ENCODE peak calls at places on chromosomes 6 and 20, in five cellular contexts. Q is H9, O is mesendoderm, N is neuronal stem cell, A is IMR-90. J is an unnamed sample.

GRCh38 chr6:108944707-108945685 is 96.8 kb downstream of the ARMC2 start:
- DNase-seq in Q (no peak), O (no peak), N (no peak), A (peak), J (no peak)

GRCh38 chr6:13237318-13237717 is 91.0 kb downstream of the TBC1D7 start:
- DNase-seq in Q (no peak), O (no peak), N (no peak), A (no peak), J (no peak)

GRCh38 chr6:149318581-149319286 is 1.2 kb downstream of the TAB2 start:
- DNase-seq in Q (no peak), O (peak), N (no peak), A (no peak), J (no peak)

GRCh38 chr6:52136055-52136454 is 48.6 kb upstream of the PKHD1 start:
- DNase-seq in Q (no peak), O (no peak), N (no peak), A (no peak), J (no peak)

GRCh38 chr6:117495873-117496272 is 13.4 kb downstream of the DCBLD1 start:
- DNase-seq in Q (no peak), O (no peak), N (no peak), A (peak), J (no peak)

GRCh38 chr20:4545526-4545925 is 176.2 kb upstream of the PRND start:
- DNase-seq in Q (no peak), O (no peak), N (no peak), A (peak), J (no peak)

GRCh38 chr20:64151634-64152530 is 12.4 kb upstream of the MYT1 start:
- DNase-seq in Q (no peak), O (no peak), N (no peak), A (peak), J (no peak)

GRCh38 chr6:107491059-107491609 is 1.2 kb downstream of the SOBP start:
- DNase-seq in Q (peak), O (peak), N (peak), A (peak), J (peak)

GRCh38 chr20:79565-79964 is 7.9 kb upstream of the DEFB125 start:
- DNase-seq in Q (no peak), O (no peak), N (no peak), A (no peak), J (no peak)

GRCh38 chr20:16974855-16975162 is 226.7 kb downstream of the OTOR start:
- DNase-seq in Q (no peak), O (no peak), N (no peak), A (no peak), J (no peak)

GRCh38 chr6:37695273-37695672 is 2.4 kb downstream of the MDGA1 start:
- DNase-seq in Q (no peak), O (no peak), N (no peak), A (no peak), J (no peak)

GRCh38 chr6:11931296-11932035 is 80.6 kb upstream of the HIVEP1 start:
- DNase-seq in Q (no peak), O (no peak), N (no peak), A (no peak), J (no peak)

GRCh38 chr6:149170564-149171452 is 146.7 kb upstream of the TAB2 start:
- DNase-seq in Q (no peak), O (no peak), N (no peak), A (no peak), J (no peak)

GRCh38 chr6:72553531-72554202 is 68.2 kb upstream of the KCNQ5 start:
- DNase-seq in Q (no peak), O (peak), N (no peak), A (peak), J (no peak)

GRCh38 chr6:168165373-168165772 is 86.4 kb upstream of the FRMD1 start:
- DNase-seq in Q (no peak), O (no peak), N (no peak), A (no peak), J (no peak)

GRCh38 chr6:13987400-13987865 is 62.7 kb downstream of the RNF182 start:
- DNase-seq in Q (no peak), O (no peak), N (no peak), A (no peak), J (no peak)

GRCh38 chr20:40897177-40897700 is 131.4 kb upstream of the TOP1 start:
- DNase-seq in Q (no peak), O (no peak), N (no peak), A (peak), J (no peak)

GRCh38 chr6:27757307-27757706 is 154.9 kb downstream of the OR2B2 start:
- DNase-seq in Q (peak), O (peak), N (no peak), A (no peak), J (peak)

GRCh38 chr6:66054967-66055366 is 347.9 kb upstream of the EYS start:
- DNase-seq in Q (no peak), O (no peak), N (no peak), A (no peak), J (no peak)

GRCh38 chr20:57409672-57410397 is 18.6 kb downstream of the RBM38 start:
- DNase-seq in Q (no peak), O (no peak), N (no peak), A (no peak), J (no peak)

GRCh38 chr20:2603816-2604505 is 48.5 kb upstream of the NOP56 start:
- DNase-seq in Q (no peak), O (no peak), N (no peak), A (no peak), J (no peak)

GRCh38 chr6:51513891-51514290 is 573.5 kb downstream of the PKHD1 start:
- DNase-seq in Q (no peak), O (no peak), N (peak), A (no peak), J (no peak)

GRCh38 chr6:41488392-41489129 is 57.6 kb upstream of the FOXP4 start:
- DNase-seq in Q (peak), O (peak), N (peak), A (peak), J (no peak)

GRCh38 chr6:123430966-123431365 is 205.8 kb downstream of the TRDN start:
- DNase-seq in Q (no peak), O (no peak), N (no peak), A (no peak), J (no peak)

GRCh38 chr6:21033575-21034026 is 499.3 kb downstream of the CDKAL1 start:
- DNase-seq in Q (no peak), O (peak), N (no peak), A (peak), J (no peak)

GRCh38 chr20:41989935-41990635 is 371.9 kb upstream of the CHD6 start:
- DNase-seq in Q (no peak), O (no peak), N (peak), A (no peak), J (no peak)

GRCh38 chr6:158270389-158271127 is 41.7 kb upstream of the TULP4 start:
- DNase-seq in Q (no peak), O (no peak), N (no peak), A (no peak), J (no peak)

GRCh38 chr6:158269657-158270056 is 42.6 kb upstream of the TULP4 start:
- DNase-seq in Q (no peak), O (no peak), N (no peak), A (no peak), J (no peak)

GRCh38 chr6:158278015-158278414 is 34.2 kb upstream of the TULP4 start:
- DNase-seq in Q (no peak), O (no peak), N (no peak), A (no peak), J (no peak)

GRCh38 chr6:158268361-158269147 is 43.7 kb upstream of the TULP4 start:
- DNase-seq in Q (no peak), O (no peak), N (no peak), A (no peak), J (no peak)

DNA sequence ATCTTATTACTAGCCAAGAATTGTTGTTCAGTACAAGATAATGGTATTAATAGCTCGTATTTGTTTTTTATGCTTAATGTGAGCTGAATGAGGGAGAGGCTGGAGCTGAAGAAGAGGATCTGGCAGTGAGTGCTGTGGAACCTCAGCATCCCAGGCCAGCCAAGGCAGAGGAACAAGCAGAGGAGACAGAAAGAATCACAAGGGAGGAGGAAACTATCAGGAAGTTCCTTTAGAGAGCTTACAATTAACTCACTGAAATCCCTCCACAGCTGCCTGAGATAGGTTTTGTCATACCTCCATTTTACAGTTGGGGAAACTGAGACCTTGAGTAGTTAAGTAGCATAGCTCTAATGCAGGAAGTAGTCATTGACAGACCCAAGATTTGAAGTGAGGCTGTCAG is 39.9 kb upstream of the TULP4 start:
- DNase-seq in Q (no peak), O (no peak), N (no peak), A (no peak), J (no peak)
- H4K8ac ChIP-seq in Q (no peak), O (no peak), N (no peak), A (no peak), J (no peak)

DNA sequence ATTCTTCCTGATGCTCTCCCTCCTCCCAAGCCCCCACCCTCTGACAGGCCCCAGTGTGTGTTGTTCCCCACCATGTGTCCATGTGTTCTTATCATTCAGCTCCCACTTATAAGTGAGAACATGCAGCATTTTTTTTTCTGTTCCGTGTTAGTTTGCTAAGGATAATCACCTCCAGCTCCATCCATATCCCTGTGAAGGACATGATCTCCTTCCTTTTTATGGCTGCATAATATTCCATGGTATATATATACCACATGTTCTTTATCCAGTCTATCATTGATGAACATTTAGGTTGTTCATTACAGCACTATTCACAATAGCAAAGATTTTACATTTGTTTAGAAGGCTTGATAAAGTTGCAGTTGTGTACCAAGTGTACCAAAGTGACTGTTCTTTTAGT is 57.9 kb downstream of the KCNS1 start:
- DNase-seq in Q (no peak), O (no peak), N (no peak), A (no peak), J (no peak)
- H2BK5ac ChIP-seq in Q (no peak), O (no peak), N (no peak), A (no peak), J (no peak)

GRCh38 chr6:44217332-44218143 is 812 bp downstream of the MYMX start:
- DNase-seq in Q (peak), O (peak), N (no peak), A (peak), J (peak)
- H4K8ac ChIP-seq in Q (no peak), O (no peak), N (peak), A (no peak), J (no peak)

DNA sequence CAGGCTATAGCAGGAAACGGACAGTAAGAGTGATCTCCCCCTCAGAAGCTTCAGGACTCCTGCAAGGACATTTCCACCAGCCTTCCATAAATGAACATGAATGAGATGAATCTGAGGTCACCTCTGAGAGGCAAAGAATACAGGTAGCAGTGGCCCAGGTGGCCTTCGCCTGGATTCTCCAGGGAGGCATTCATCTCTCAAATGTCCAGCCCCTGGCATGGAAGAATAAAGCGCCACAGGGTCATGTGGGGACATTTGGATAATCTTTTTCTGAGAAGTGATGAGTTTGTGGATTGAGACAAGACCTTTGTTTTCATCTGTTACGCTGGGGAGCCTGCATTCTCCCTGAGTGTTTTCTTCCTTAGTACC is 2.9 kb downstream of the GMPR start:
- DNase-seq in Q (no peak), O (no peak), N (no peak), A (no peak), J (no peak)
- H2BK5ac ChIP-seq in Q (no peak), O (no peak), N (no peak), A (no peak), J (no peak)

GRCh38 chr6:35483490-35483889 is 13.4 kb downstream of the TEAD3 start:
- DNase-seq in Q (no peak), O (no peak), N (no peak), A (no peak), J (no peak)

GRCh38 chr6:35485402-35485877 is 11.4 kb downstream of the TEAD3 start:
- DNase-seq in Q (peak), O (peak), N (peak), A (no peak), J (no peak)

GRCh38 chr6:35484921-35485392 is 11.9 kb downstream of the TEAD3 start:
- DNase-seq in Q (peak), O (peak), N (no peak), A (peak), J (no peak)

GRCh38 chr6:35483062-35483461 is 13.8 kb downstream of the TEAD3 start:
- DNase-seq in Q (no peak), O (no peak), N (no peak), A (no peak), J (no peak)

GRCh38 chr6:35483892-35484645 is 12.8 kb downstream of the TEAD3 start:
- DNase-seq in Q (no peak), O (no peak), N (no peak), A (no peak), J (no peak)
- H4K8ac ChIP-seq in Q (no peak), O (no peak), N (no peak), A (peak), J (no peak)

GRCh38 chr6:56456785-56457184 is 185.9 kb downstream of the DST start:
- DNase-seq in Q (no peak), O (no peak), N (no peak), A (no peak), J (no peak)

GRCh38 chr6:56448056-56448455 is 194.6 kb downstream of the DST start:
- DNase-seq in Q (no peak), O (no peak), N (no peak), A (no peak), J (no peak)

GRCh38 chr6:56450376-56450775 is 192.3 kb downstream of the DST start:
- DNase-seq in Q (no peak), O (no peak), N (no peak), A (no peak), J (no peak)

GRCh38 chr6:56445818-56446217 is 196.9 kb downstream of the DST start:
- DNase-seq in Q (no peak), O (no peak), N (no peak), A (no peak), J (no peak)

DNA sequence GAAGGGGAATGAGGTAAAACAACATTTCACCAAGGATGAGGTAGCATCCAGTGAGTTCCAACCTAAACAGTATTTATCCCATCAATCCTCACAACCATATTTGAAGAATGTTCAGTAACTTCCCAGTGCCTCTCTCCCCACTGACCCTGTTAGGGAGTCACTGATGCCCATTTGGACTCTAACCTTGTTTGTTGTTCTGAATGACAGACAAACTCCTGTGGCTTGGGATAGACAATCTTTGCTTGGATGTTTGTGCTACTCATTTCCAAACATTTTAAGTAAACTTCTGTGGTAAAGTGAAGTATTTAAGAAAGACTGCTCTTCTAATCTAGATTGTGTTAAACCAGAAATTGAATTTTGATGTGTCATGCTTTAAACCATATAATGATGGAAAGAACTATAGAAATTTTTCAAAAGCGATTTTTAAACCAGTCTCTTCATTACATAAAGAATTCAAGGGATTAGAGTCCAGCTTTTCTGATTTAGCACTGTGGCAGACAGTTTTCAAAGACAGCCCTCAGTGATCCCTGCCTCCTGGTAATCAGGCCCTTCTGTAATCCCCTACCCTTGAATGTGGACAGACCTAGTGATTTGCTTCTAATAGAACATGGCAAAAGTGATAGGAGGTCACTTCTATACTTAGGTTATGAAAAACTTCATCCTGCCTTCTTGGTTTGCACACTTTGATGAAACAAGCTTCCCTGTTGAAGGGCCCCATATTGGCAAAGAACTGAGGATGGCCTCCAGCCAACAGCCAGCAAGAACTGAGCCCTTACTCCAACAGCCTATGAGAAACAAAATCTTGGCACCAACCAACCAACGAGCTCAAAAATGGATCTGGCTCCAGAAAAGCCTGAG is 191.6 kb downstream of the DST start:
- DNase-seq in Q (no peak), O (no peak), N (no peak), A (peak), J (no peak)
- H2BK5ac ChIP-seq in Q (no peak), O (no peak), N (no peak), A (peak), J (no peak)

GRCh38 chr6:139879823-139880356 is 505.4 kb upstream of the CITED2 start:
- DNase-seq in Q (no peak), O (no peak), N (no peak), A (no peak), J (no peak)
- H4K8ac ChIP-seq in Q (no peak), O (no peak), N (no peak), A (peak), J (no peak)

GRCh38 chr6:156780962-156781705 is 4.0 kb downstream of the ARID1B start:
- DNase-seq in Q (no peak), O (no peak), N (no peak), A (no peak), J (no peak)

GRCh38 chr6:156780117-156780641 is 3.0 kb downstream of the ARID1B start:
- DNase-seq in Q (no peak), O (peak), N (peak), A (peak), J (no peak)

GRCh38 chr6:156778615-156779205 is 1.5 kb downstream of the ARID1B start:
- DNase-seq in Q (peak), O (peak), N (peak), A (no peak), J (peak)

GRCh38 chr6:156777866-156778614 is 862 bp downstream of the ARID1B start:
- DNase-seq in Q (peak), O (peak), N (peak), A (peak), J (peak)

GRCh38 chr6:156779206-156780116 is 2.3 kb downstream of the ARID1B start:
- DNase-seq in Q (no peak), O (peak), N (peak), A (no peak), J (peak)
- H2BK5ac ChIP-seq in Q (peak), O (peak), N (peak), A (peak), J (peak)

GRCh38 chr20:25389381-25389857 is 1.2 kb downstream of the ABHD12 start:
- DNase-seq in Q (no peak), O (peak), N (no peak), A (peak), J (no peak)
- H4K8ac ChIP-seq in Q (no peak), O (no peak), N (no peak), A (peak), J (no peak)